ENCODE peak calls at places on chromosomes 13 and 19, in nine cellular contexts. Q is PC-3; E is stomach; D is ascending aorta; G is tibial nerve; C is ovary; O is CD4-positive, alpha-beta memory T cell; N is OCI-LY7; M is cardiac muscle cell. T is an unnamed sample.
A peak's percentile ranks its signal among the peaks of the same experiment; 100 is the strongest.

GRCh38 chr13:111204438-111205177 is 89.5 kb downstream of the ARHGEF7 start:
- DNase-seq in Q (no peak), E (no peak), D (peak; percentile 87), G (peak; percentile 54), C (peak; percentile 80), O (no peak), N (no peak), M (peak; percentile 91), T (no peak)

GRCh38 chr19:14031719-14032480 is at the start of gene IL27RA:
- DNase-seq in Q (peak; percentile 63), E (peak; percentile 64), D (peak; percentile 72), G (peak; percentile 35), C (peak; percentile 51), O (peak; percentile 84), N (peak; percentile 85), M (peak; percentile 51), T (no peak)

GRCh38 chr13:66312312-66313087 is 917.6 kb downstream of the PCDH9 start:
- DNase-seq in Q (peak; percentile 80), E (peak; percentile 60), D (no peak), G (no peak), C (peak; percentile 40), O (no peak), N (no peak), M (peak; percentile 76), T (no peak)

GRCh38 chr19:14871619-14872230 is 14.2 kb downstream of the OR7A17 start:
- DNase-seq in Q (peak; percentile 68), E (no peak), D (no peak), G (no peak), C (no peak), O (no peak), N (peak; percentile 39), M (peak; percentile 39), T (no peak)

GRCh38 chr19:14167013-14167593 is 30.7 kb upstream of the ASF1B start:
- DNase-seq in Q (no peak), E (no peak), D (no peak), G (no peak), C (no peak), O (peak; percentile 23), N (no peak), M (no peak), T (no peak)

GRCh38 chr19:8116437-8117293 is 32.7 kb downstream of the FBN3 start:
- DNase-seq in Q (peak; percentile 50), E (no peak), D (no peak), G (no peak), C (no peak), O (no peak), N (peak; percentile 17), M (no peak), T (no peak)

GRCh38 chr13:77386880-77387606 is 60.1 kb upstream of the MYCBP2 start:
- DNase-seq in Q (peak; percentile 76), E (no peak), D (peak; percentile 84), G (peak; percentile 23), C (no peak), O (no peak), N (no peak), M (peak; percentile 50), T (no peak)

GRCh38 chr13:45544520-45544919 is 71.0 kb downstream of the ERICH6B start:
- DNase-seq in Q (no peak), E (no peak), D (no peak), G (no peak), C (no peak), O (no peak), N (no peak), M (no peak), T (no peak)

GRCh38 chr13:52348983-52349780 is 56.8 kb downstream of the THSD1 start:
- DNase-seq in Q (peak; percentile 69), E (no peak), D (no peak), G (no peak), C (no peak), O (no peak), N (no peak), M (peak; percentile 46), T (no peak)

DNA sequence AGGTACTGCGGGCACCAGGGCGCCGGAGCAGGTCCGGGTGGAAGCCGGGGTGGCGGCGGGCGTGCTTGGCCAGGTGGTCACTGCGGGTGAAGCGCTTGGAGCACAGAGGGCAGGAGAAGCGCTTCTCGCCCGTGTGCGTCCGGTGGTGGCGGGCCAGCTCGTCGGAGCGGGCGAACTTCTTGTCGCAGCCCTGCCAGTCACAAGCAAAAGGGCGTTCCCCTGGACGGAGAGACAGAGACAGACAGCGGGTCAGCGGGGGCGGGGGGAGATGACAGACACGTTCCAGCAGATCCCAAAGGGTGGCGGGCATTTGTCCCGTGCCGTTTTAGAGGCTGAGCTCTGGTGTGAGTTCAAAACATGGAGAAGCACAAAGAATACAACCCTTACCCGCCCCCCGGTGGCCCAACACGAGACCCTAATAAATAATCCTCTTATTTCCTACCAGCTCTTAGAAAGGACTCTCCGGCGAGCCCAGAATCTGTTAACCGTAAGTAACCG is 6.3 kb upstream of the REXO1 start:
- DNase-seq in Q (no peak), E (no peak), D (no peak), G (no peak), C (no peak), O (no peak), N (no peak), M (no peak), T (no peak)
- H3K4me3 ChIP-seq in Q (no peak overlapping the region), E (no peak overlapping the region), D (no peak overlapping the region), G (no peak overlapping the region), C (no peak overlapping the region), O (no peak overlapping the region), N (peak overlapping the region; percentile 68), M (no peak overlapping the region), T (peak overlapping the region; percentile 51)

DNA sequence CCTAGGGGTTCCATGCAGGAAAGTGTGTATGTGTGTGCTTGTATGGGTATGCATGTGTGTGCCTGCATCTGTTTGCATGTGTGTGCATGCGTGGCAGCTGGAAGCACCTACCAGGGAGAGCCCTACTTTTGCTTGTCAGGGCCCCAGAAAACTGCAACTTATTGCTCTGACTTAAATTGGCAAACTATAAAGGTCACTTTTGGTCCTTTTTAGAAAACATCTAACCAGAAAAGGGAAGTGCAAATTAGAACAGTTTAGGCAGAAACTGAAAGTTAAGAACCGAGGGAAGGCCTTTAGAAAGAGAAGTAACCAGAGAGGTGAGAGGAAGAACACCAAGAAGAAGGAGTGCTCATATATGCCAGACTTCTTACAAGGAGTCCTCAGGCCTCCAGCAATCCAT is 32.5 kb downstream of the DLEU7 start:
- DNase-seq in Q (no peak), E (no peak), D (no peak), G (no peak), C (no peak), O (no peak), N (peak; percentile 85), M (no peak), T (no peak)
- H3K27ac ChIP-seq in Q (no peak overlapping the region), E (no peak overlapping the region), D (no peak overlapping the region), G (peak overlapping the region; percentile 17), C (no peak overlapping the region), O (no peak overlapping the region), N (peak overlapping the region; percentile 70), M (no peak overlapping the region), T (no peak overlapping the region)

GRCh38 chr19:2767688-2768087 is 15.4 kb downstream of the SGTA start:
- DNase-seq in Q (no peak), E (no peak), D (no peak), G (no peak), C (no peak), O (no peak), N (no peak), M (no peak), T (no peak)

GRCh38 chr19:2768365-2769132 is 14.5 kb downstream of the SGTA start:
- DNase-seq in Q (no peak), E (no peak), D (no peak), G (no peak), C (no peak), O (no peak), N (no peak), M (no peak), T (no peak)

GRCh38 chr19:2764945-2765344 is 18.1 kb downstream of the SGTA start:
- DNase-seq in Q (no peak), E (no peak), D (no peak), G (no peak), C (no peak), O (no peak), N (no peak), M (no peak), T (no peak)

GRCh38 chr19:2765376-2765775 is 17.7 kb downstream of the SGTA start:
- DNase-seq in Q (no peak), E (no peak), D (no peak), G (no peak), C (no peak), O (no peak), N (no peak), M (no peak), T (no peak)

DNA sequence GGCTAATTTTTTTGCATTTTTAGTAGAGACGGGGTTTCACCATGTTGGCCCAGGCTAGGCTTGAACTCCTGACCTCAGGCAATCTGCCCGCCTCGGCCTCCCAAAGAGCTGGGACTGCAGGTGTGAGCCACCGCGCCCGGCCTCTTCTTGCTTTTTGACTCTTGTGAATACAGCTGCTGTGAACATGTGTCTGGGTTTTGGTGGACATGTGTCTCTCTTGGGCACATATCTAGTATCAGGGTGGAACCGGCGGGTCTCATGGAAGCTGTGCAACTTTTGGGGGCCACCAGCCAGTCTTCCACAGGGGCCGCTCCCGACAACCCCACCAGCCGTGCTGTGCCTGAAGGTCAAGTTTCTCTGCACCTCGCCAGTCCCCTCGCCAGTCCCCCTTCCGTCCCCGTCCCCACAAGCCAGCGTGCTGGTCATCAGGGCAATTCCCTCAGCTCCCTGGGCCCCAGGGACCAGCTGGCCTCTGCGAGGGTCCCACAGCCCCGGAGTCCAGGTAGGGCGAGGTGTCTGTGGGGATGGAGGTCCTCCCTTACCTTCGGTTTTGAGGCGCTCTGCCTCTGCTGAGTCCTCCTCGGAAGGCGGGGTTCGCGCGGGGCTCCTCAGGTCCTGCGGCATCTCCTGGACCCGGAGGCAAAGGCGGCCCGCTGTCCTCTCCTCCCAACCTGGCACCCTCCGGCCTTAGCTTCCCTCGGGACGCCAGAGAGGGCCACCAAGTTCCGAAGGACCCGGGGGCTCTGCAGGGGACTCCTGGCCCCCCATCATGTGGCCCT is 16.3 kb downstream of the SGTA start:
- DNase-seq in Q (no peak), E (no peak), D (no peak), G (no peak), C (no peak), O (no peak), N (no peak), M (no peak), T (no peak)
- H3K36me3 ChIP-seq in Q (no peaks in the 10 kb centered on the region), E (peaks cover 65% of the 10 kb centered on the region), D (peaks cover 81% of the 10 kb centered on the region), G (peaks cover 10% of the 10 kb centered on the region), C (no peaks in the 10 kb centered on the region), O (peaks cover 27% of the 10 kb centered on the region), N (peaks cover 83% of the 10 kb centered on the region), M (peaks cover 31% of the 10 kb centered on the region), T (peaks cover 21% of the 10 kb centered on the region)

GRCh38 chr19:57031156-57031555 is 88.6 kb upstream of the USP29 start:
- DNase-seq in Q (peak; percentile 7), E (no peak), D (no peak), G (no peak), C (no peak), O (no peak), N (no peak), M (no peak), T (no peak)

GRCh38 chr19:57028804-57029525 is 90.8 kb upstream of the USP29 start:
- DNase-seq in Q (no peak), E (no peak), D (no peak), G (no peak), C (no peak), O (no peak), N (no peak), M (no peak), T (no peak)

DNA sequence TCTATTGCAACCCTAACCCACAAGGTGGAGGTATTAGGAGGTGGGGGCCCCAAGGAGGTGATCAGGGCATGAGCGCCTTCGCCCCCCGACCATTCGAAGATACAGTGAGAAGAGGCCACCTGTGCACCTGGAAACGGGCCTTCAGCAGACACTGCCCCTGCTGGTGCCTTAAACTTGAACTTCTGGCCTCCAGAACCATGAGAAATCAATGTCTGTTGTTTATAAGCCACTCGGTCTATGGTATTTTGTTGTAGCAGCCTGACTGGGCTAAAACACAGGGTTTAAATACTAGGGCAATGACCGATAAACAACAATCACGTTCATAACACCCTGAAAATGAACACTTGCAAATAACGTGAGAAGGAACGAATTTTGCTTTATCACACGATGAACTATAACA is 85.2 kb upstream of the USP29 start:
- DNase-seq in Q (no peak), E (no peak), D (no peak), G (no peak), C (no peak), O (no peak), N (no peak), M (no peak), T (no peak)
- H3K4me3 ChIP-seq in Q (no peak overlapping the region), E (no peak overlapping the region), D (no peak overlapping the region), G (no peak overlapping the region), C (no peak overlapping the region), O (no peak overlapping the region), N (no peak overlapping the region), M (no peak overlapping the region), T (no peak overlapping the region)

T was measured in esophagus squamous epithelium.